ENCODE peak calls at places on chromosomes 4 and X, in four cellular contexts. S, T, A and F are unnamed samples.

GRCh38 chrX:72685810-72686465 is 28.2 kb downstream of the PHKA1 start:
- DNase-seq in T (no peak), S (no peak), A (peak; percentile 21), F (no peak)

GRCh38 chrX:40176979-40177430 is 79.2 kb upstream of the BCOR start:
- DNase-seq in A (no peak), S (no peak), T (peak; percentile 48), F (peak; percentile 50)

GRCh38 chr4:159146454-159146853 is 43.6 kb downstream of the RAPGEF2 start:
- DNase-seq in S (no peak), A (no peak), T (no peak), F (no peak)

GRCh38 chr4:184757810-184758209 is 23.9 kb upstream of the CENPU start:
- DNase-seq in T (no peak), S (no peak), A (no peak), F (peak; percentile 79)

GRCh38 chr4:142512161-142512560 is 333.9 kb downstream of the INPP4B start:
- DNase-seq in T (no peak), S (no peak), A (peak; percentile 17), F (no peak)

GRCh38 chr4:188697217-188697616 is 558.0 kb downstream of the TRIML1 start:
- DNase-seq in T (no peak), S (no peak), A (no peak), F (no peak)

GRCh38 chrX:155767101-155767878 is 113.9 kb upstream of the VAMP7 start:
- DNase-seq in A (no peak), S (peak; percentile 17), T (peak; percentile 79), F (peak; percentile 87)

GRCh38 chrX:118350221-118350620 is 4.3 kb downstream of the WDR44 start:
- DNase-seq in T (no peak), A (no peak), S (no peak), F (no peak)

GRCh38 chr4:185597532-185598188 is 62.4 kb upstream of the PDLIM3 start:
- DNase-seq in A (peak; percentile 4), S (peak; percentile 52), T (peak; percentile 82), F (peak; percentile 75)

GRCh38 chr4:177448850-177449249 is 6.6 kb upstream of the AGA start:
- DNase-seq in T (no peak), S (no peak), A (no peak), F (peak; percentile 59)

GRCh38 chr4:37780444-37781133 is 45.9 kb upstream of the PGM2 start:
- DNase-seq in T (peak; percentile 43), S (peak; percentile 50), A (no peak), F (peak; percentile 58)

GRCh38 chr4:78720151-78720726 is 55.9 kb upstream of the BMP2K start:
- DNase-seq in A (no peak), T (no peak), S (no peak), F (no peak)

GRCh38 chr4:1900087-1900433 is 28.9 kb downstream of the NSD2 start:
- DNase-seq in T (no peak), S (no peak), A (no peak), F (peak; percentile 25)

GRCh38 chr4:145805490-145805889 is 125.5 kb downstream of the C4orf51 start:
- DNase-seq in T (peak; percentile 12), A (no peak), S (no peak), F (peak; percentile 25)

GRCh38 chr4:91812319-91812718 is 491.4 kb upstream of the GRID2 start:
- DNase-seq in T (no peak), S (no peak), A (no peak), F (no peak)

GRCh38 chr4:71268156-71268555 is 70.7 kb upstream of the SLC4A4 start:
- DNase-seq in T (no peak), S (no peak), A (no peak), F (peak; percentile 15)

GRCh38 chr4:159282944-159283343 is 180.1 kb downstream of the RAPGEF2 start:
- DNase-seq in T (no peak), A (no peak), S (no peak), F (no peak)

GRCh38 chr4:74369860-74370259 is 4.9 kb downstream of the EREG start:
- DNase-seq in S (no peak), T (no peak), A (no peak), F (no peak)

GRCh38 chr4:149699642-149700041 is 116.0 kb downstream of the IQCM start:
- DNase-seq in S (no peak), A (no peak), T (no peak), F (no peak)

GRCh38 chr4:81594495-81595169 is 122.9 kb upstream of the RASGEF1B start:
- DNase-seq in T (no peak), A (no peak), S (no peak), F (no peak)

GRCh38 chr4:188934320-188934975 is 795.2 kb downstream of the TRIML1 start:
- DNase-seq in A (peak; percentile 4), T (no peak), S (no peak), F (no peak)

GRCh38 chr4:161376275-161376674 is 787.5 kb downstream of the FSTL5 start:
- DNase-seq in S (no peak), T (no peak), A (no peak), F (no peak)

GRCh38 chrX:46666831-46667230 is 92.1 kb downstream of the SLC9A7 start:
- DNase-seq in S (no peak), A (no peak), T (no peak), F (no peak)

DNA sequence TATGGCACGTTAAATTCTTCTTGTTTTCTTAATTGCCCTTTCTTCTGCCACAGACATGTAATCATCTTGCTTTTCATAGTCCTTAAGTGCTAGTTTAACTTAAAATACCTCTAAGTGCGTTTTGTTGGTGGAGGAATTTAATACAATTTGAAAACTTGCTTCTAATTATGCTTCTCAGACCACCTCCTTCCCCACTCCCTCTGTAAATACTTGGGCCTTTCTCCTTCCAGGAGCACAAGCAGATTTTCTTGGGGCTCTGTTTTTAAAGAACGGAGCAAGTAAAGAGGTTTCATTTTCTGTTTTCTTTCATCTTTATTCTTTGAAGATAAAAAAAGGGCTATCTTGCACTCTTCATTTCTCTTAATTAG is 559 bp upstream of the PCDH18 start:
- DNase-seq in T (no peak), A (no peak), S (no peak), F (no peak)
- H3K4me3 ChIP-seq in T (peak overlapping the region; percentile 14), A (peak overlapping the region; percentile 1), S (peak overlapping the region; percentile 10), F (peak overlapping the region; percentile 39)

GRCh38 chr4:53377319-53378170 is at the start of gene FIP1L1:
- DNase-seq in A (peak; percentile 73), S (peak; percentile 94), T (peak; percentile 98), F (peak; percentile 96)

GRCh38 chr4:53376900-53377299 is 541 bp upstream of the FIP1L1 start:
- DNase-seq in A (no peak), T (no peak), S (no peak), F (no peak)

GRCh38 chr4:53380221-53380620 is 2.8 kb downstream of the FIP1L1 start:
- DNase-seq in S (no peak), A (no peak), T (no peak), F (no peak)

GRCh38 chr4:53374777-53375258 is 2.6 kb upstream of the FIP1L1 start:
- DNase-seq in T (no peak), A (no peak), S (no peak), F (no peak)

DNA sequence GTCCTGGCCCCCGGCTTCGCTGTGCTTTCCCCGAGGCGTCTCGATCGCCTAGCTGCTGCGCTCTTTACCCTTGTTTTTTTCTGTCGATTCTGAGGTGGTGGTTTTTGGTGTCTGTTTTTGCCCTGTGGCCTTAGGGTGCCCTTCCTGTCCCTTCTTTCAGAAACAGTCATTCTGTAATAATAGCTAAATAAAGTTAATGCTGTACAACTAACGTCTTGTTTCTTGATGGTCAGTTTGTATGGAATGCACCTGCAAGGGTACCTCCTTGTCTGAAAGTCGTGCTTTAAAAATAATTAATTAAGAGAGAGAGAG is 686 bp downstream of the FIP1L1 start:
- DNase-seq in T (no peak), S (no peak), A (no peak), F (no peak)
- H3K4me3 ChIP-seq in T (peak overlapping the region; percentile 67), S (peak overlapping the region; percentile 64), A (peak overlapping the region; percentile 74), F (peak overlapping the region; percentile 90)

DNA sequence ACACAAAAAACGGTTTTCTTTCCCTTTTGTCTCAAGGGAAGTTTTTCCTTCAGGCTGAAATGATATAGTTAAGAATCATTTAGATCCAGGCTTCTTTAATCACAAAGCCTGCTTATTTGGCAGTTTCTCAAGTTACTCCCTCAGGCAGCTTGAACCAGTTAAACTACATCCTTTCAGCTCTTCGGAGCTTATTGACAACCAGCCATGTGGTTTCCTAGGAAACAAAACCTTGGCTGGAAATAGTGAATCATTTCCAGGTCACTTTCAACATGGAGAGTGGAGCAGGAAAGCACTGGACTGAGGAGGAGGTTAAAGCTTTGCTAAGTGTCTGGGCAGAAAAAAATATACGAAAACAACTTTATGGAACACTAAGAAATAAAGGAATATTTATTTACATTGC is 23.0 kb upstream of the AASDH start:
- DNase-seq in T (peak; percentile 92), S (no peak), A (peak; percentile 77), F (peak; percentile 52)
- H3K4me3 ChIP-seq in T (no peak overlapping the region), S (no peak overlapping the region), A (no peak overlapping the region), F (no peak overlapping the region)

GRCh38 chr4:64582492-64582891 is 173.2 kb upstream of the TECRL start:
- DNase-seq in A (no peak), S (no peak), T (peak; percentile 5), F (no peak)
- H3K4me3 ChIP-seq in A (no peak overlapping the region), S (no peak overlapping the region), T (no peak overlapping the region), F (no peak overlapping the region)

GRCh38 chr4:63316633-63317032 is 1092.6 kb downstream of the TECRL start:
- DNase-seq in T (no peak), A (no peak), S (no peak), F (no peak)
- H3K4me3 ChIP-seq in T (no peak overlapping the region), A (no peak overlapping the region), S (no peak overlapping the region), F (no peak overlapping the region)

GRCh38 chr4:89226665-89227572 is 80.7 kb downstream of the GPRIN3 start:
- DNase-seq in S (peak; percentile 63), T (peak; percentile 88), A (peak; percentile 7), F (peak; percentile 85)
- H3K4me3 ChIP-seq in S (no peak overlapping the region), T (no peak overlapping the region), A (no peak overlapping the region), F (no peak overlapping the region)

DNA sequence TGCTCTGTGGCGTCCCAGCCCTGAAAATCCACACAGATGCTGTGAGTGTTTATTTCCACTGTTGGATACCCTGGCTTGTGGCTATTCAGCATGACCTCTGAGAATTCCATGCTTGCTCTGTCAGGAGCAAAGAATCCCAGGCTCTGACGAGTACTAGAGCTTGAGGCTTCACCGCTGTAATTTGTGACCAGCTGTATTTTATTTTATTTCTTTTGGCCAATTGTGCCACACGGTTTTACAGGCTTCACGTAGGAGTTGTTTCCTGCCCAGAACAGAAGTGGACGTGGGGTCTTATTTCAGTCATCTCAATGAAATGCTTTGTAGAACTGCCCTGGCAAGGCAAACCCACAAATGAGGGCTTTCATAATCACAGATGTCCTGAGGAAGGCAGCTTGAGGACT is 69.4 kb upstream of the CLDN34 start:
- DNase-seq in A (no peak), T (no peak), S (no peak), F (no peak)
- H3K4me3 ChIP-seq in A (no peak overlapping the region), T (no peak overlapping the region), S (no peak overlapping the region), F (no peak overlapping the region)